ENCODE peak calls at places on chromosomes 2 and 18, in four cellular contexts. D is astrocyte of the spinal cord, Z is esophagus squamous epithelium, N is fibroblast of lung. L is an unnamed sample.

GRCh38 chr2:160210599-160211138 is 10.6 kb upstream of the ITGB6 start:
- DNase-seq in D (peak), N (no peak), Z (no peak), L (no peak)

GRCh38 chr2:105641389-105641811 is 103.3 kb upstream of the NCK2 start:
- DNase-seq in Z (no peak), D (no peak), N (no peak), L (no peak)

GRCh38 chr2:105595536-105595935 is 149.2 kb upstream of the NCK2 start:
- DNase-seq in N (no peak), D (no peak), Z (no peak), L (peak)

GRCh38 chr2:240991378-240992263 is 6.8 kb upstream of the SNED1 start:
- DNase-seq in N (peak), Z (peak), D (peak), L (peak)

GRCh38 chr2:196783431-196784094 is 15.9 kb downstream of the GTF3C3 start:
- DNase-seq in Z (no peak), N (peak), D (peak), L (no peak)

GRCh38 chr2:207252979-207253640 is 87.4 kb upstream of the KLF7 start:
- DNase-seq in Z (no peak), D (no peak), N (no peak), L (no peak)

GRCh38 chr18:38491195-38491594 is 925.6 kb upstream of the CELF4 start:
- DNase-seq in Z (no peak), N (no peak), D (no peak), L (no peak)

GRCh38 chr2:64876137-64876647 is 113.0 kb upstream of the SLC1A4 start:
- DNase-seq in N (peak), Z (no peak), D (peak), L (peak)

GRCh38 chr18:49494660-49495059 is 7.6 kb upstream of the C18orf32 start:
- DNase-seq in N (no peak), D (no peak), Z (no peak), L (no peak)

GRCh38 chr2:175931751-175932295 is 70.2 kb downstream of the LNPK start:
- DNase-seq in D (peak), N (peak), Z (no peak), L (no peak)

GRCh38 chr2:110854355-110855081 is 122.1 kb downstream of the ACOXL start:
- DNase-seq in Z (no peak), D (no peak), N (no peak), L (no peak)

GRCh38 chr2:241702155-241702404 is 241 bp downstream of the ING5 start:
- DNase-seq in D (peak), N (peak), Z (no peak), L (no peak)

GRCh38 chr2:207472343-207473202 is 57.2 kb upstream of the CREB1 start:
- DNase-seq in D (no peak), Z (no peak), N (no peak), L (peak)

DNA sequence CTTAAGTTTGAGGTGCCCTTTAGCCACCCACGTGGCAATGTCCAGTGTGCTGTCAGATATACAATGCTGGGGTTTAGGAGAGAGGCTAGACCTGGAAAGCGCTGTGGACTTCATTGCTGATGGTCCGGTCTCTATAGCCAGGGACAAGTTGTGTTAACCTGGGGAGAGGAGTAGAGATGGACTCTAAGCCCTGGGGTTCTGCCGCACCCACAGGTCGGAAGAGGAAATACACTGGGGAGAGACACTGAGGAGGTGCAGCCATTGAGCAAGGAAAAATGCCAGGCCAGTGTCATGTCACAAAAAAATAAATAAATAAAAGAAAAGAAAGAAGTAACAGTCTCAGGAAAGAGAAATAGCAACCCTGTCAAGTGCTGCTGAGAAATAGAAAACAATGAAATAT is 106.9 kb upstream of the CBLN2 start:
- DNase-seq in N (no peak), Z (no peak), D (no peak), L (no peak)
- TF ChIP-seq CTCF in N (no peak), Z (no peak), D (no peak), L (no peak)

GRCh38 chr18:55116855-55117254 is 157.6 kb upstream of the CCDC68 start:
- DNase-seq in N (no peak), D (no peak), Z (no peak), L (no peak)

GRCh38 chr18:55111271-55111670 is 152.0 kb upstream of the CCDC68 start:
- DNase-seq in N (no peak), D (peak), Z (no peak), L (no peak)

GRCh38 chr18:55115606-55116005 is 156.3 kb upstream of the CCDC68 start:
- DNase-seq in Z (no peak), N (no peak), D (no peak), L (no peak)

GRCh38 chr18:55114856-55115255 is 155.6 kb upstream of the CCDC68 start:
- DNase-seq in Z (no peak), N (no peak), D (no peak), L (no peak)

DNA sequence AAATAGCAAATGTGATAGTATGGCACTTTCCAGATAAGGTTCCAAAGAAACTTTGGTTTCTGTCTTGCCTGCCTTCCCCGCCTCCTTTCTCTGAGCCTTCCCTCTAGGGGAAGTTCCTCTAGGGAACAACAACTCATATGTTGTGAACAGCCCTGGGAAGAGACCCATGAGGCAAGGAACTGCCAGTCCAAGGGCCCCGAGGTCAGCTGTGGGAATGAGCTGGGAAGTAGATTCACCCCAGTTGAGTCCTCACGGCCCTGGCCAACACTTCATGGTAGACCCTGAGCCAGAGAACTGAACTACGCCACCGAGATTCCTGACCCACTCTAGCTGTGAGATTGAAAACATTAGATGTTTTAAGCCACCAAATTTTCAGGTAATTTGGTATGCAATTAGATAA is 154.5 kb upstream of the CCDC68 start:
- DNase-seq in Z (no peak), D (no peak), N (no peak), L (no peak)
- H3K4me3 ChIP-seq in Z (no peak), D (no peak), N (no peak), L (no peak)

DNA sequence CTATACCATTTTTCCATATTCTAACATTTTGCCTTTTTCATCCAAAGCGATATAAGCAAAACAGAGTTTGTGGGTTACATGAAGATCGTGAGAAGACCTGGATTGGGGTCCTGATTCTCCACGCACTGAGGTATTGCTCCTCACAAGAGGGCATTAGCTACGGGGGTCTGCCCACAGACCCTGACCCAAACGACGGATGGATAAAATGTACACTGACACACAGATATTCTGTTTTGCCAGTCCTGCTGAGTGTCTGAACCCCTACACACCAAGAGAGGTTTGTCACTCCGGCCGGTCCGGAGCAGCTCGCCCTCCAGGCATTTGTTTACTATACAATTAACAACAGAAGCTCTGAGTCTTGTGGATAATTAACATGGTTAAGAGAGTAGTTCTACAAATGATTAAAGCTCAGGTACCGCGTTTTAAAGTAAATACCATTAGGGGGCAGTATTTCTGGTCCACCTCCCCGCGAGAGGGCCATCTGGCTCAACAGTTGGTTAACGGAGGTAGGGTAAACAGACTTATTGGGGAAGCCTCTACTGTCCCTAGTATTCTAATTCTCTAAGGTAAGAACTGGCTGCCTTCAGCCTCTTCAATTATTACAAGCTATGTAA is 28.4 kb downstream of the SCYGR8 start:
- DNase-seq in N (no peak), Z (no peak), D (no peak), L (peak)
- TF ChIP-seq CTCF in N (peak), Z (peak), D (no peak), L (peak)

GRCh38 chr2:139214806-139215205 is 434.6 kb upstream of the NXPH2 start:
- DNase-seq in Z (no peak), D (no peak), N (no peak), L (peak)

GRCh38 chr2:139218181-139218580 is 438.0 kb upstream of the NXPH2 start:
- DNase-seq in N (no peak), D (no peak), Z (no peak), L (peak)

GRCh38 chr2:139216435-139216834 is 436.2 kb upstream of the NXPH2 start:
- DNase-seq in N (no peak), D (no peak), Z (no peak), L (no peak)

DNA sequence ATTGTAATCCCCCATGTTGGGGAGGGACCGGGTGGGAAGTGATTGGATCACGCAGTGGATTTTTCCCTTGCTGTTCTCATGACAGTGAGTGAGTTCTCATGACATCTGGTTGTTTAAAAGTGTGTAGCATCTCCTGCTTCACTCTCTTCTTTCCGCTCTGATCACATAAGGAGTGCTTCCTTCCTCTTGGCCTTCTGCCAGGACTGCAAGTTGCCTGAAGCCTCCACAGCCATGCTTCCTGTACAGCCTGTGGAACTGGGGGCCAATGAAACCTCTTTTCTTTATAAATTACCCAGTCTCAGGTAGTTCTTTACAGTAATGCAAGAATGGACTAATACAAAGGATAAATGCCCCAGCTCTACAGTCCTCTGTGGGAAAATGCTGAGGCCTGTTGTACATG is 437.5 kb upstream of the NXPH2 start:
- DNase-seq in D (no peak), Z (no peak), N (no peak), L (no peak)
- H3K4me3 ChIP-seq in D (no peak), Z (no peak), N (no peak), L (no peak)

GRCh38 chr2:235981629-235982028 is 186.6 kb downstream of the GBX2 start:
- DNase-seq in N (no peak), D (no peak), Z (no peak), L (no peak)
- TF ChIP-seq CTCF in N (no peak), D (no peak), Z (no peak), L (peak)

DNA sequence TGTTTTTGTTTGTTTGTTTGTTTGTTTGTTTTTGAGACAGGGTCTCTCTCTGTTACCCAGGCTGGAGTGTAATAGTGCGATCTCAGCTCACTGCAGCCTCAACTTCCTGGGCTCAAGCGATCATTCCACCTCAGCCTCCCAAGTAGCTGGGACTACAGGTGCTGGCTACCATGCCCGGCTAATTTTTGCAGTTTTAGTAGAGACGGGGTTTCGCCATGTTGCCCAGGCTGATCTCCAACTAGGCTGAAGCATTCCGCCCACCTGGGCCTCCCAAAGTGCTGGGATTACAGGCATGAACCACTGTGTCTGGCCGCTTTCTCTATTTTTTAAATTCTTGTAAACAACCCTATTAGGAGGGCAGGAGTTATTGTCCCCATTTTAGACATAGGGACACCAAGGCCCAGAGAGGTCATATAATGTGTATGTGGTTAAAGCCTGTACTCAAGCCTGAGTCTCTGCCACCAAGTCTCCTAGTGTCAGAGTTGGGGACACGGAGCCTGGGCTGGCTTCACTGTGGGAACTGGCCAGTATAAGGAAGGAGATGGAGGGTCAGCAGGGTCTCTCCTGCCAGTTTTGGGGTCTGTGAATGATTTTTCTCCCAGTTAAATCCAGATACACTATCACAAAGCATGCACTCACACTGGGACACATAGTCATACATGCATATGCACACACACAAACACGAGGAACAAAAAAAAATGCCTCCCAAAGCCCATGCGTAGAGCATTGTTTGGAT is 27.5 kb upstream of the MCFD2 start:
- DNase-seq in D (no peak), N (no peak), Z (no peak), L (no peak)
- H3K4me3 ChIP-seq in D (peak), N (peak), Z (peak), L (peak)

GRCh38 chr2:120857422-120857821 is 121.8 kb downstream of the GLI2 start:
- DNase-seq in Z (no peak), N (no peak), D (no peak), L (no peak)

GRCh38 chr2:120854766-120855530 is 119.3 kb downstream of the GLI2 start:
- DNase-seq in Z (no peak), N (no peak), D (no peak), L (no peak)

GRCh38 chr2:120857931-120858330 is 122.3 kb downstream of the GLI2 start:
- DNase-seq in Z (no peak), D (no peak), N (no peak), L (no peak)

GRCh38 chr2:120855855-120856405 is 120.3 kb downstream of the GLI2 start:
- DNase-seq in Z (no peak), D (no peak), N (no peak), L (no peak)

GRCh38 chr2:120856421-120856862 is 120.8 kb downstream of the GLI2 start:
- DNase-seq in D (no peak), Z (no peak), N (no peak), L (no peak)
- TF ChIP-seq CTCF in D (peak), Z (no peak), N (peak), L (peak)

DNA sequence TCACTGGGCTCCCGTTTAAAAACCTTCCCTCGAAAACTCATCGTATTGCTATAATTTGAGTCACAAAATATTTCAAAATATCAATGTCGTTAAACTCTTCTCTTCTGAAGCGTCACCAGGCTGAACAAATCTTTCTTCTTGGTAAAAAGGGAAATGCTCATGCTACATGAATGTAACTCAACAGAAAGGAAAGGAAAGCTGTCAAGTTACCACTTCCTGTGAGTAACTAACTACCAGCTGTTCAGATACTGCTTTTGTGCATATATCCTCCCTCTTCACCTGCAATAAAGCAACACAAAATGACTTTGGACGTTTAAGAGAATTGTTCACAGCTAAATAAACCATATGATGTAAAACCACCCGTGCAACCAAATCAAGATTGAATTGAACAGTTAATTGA is 95.4 kb downstream of the DOCK10 start:
- DNase-seq in D (peak), Z (no peak), N (peak), L (no peak)
- H3K4me3 ChIP-seq in D (peak), Z (peak), N (no peak), L (no peak)

L was measured in epithelial cell of proximal tubule.